ENCODE peak calls at places on chromosome X, in seven cellular contexts. N, W, J, I, D, F and C are unnamed samples.

GRCh38 chrX:53859890-53860289 is 173.4 kb upstream of the HUWE1 start:
- DNase-seq in N (no peak), W (no peak), J (no peak), I (peak; percentile 5), D (no peak), F (no peak), C (no peak)

GRCh38 chrX:20019672-20020365 is 29.0 kb upstream of the BCLAF3 start:
- DNase-seq in N (no peak), W (no peak), J (no peak), I (no peak), D (no peak), F (no peak), C (no peak)

GRCh38 chrX:78066110-78066509 is 37.9 kb upstream of the PGK1 start:
- DNase-seq in N (no peak), W (no peak), J (no peak), I (no peak), D (no peak), F (no peak), C (no peak)

GRCh38 chrX:46208225-46208854 is 336.9 kb downstream of the ZNF674 start:
- DNase-seq in N (no peak), W (peak; percentile 20), J (no peak), I (no peak), D (peak; percentile 26), F (no peak), C (no peak)

GRCh38 chrX:131783555-131784338 is 239.4 kb upstream of the STK26 start:
- DNase-seq in N (peak; percentile 52), W (peak; percentile 75), J (no peak), I (no peak), D (no peak), F (peak; percentile 92), C (no peak)

GRCh38 chrX:45322382-45322781 is 121.7 kb upstream of the DIPK2B start:
- DNase-seq in N (no peak), W (peak; percentile 71), J (no peak), I (peak; percentile 61), D (peak; percentile 26), F (peak; percentile 70), C (peak; percentile 1)

GRCh38 chrX:100413231-100413630 is 3.2 kb upstream of the PCDH19 start:
- DNase-seq in N (peak; percentile 24), W (peak; percentile 13), J (no peak), I (peak; percentile 80), D (peak; percentile 30), F (peak; percentile 56), C (peak; percentile 65)

GRCh38 chrX:116198810-116199209 is 28.3 kb downstream of the AGTR2 start:
- DNase-seq in N (no peak), W (no peak), J (no peak), I (peak; percentile 22), D (no peak), F (no peak), C (no peak)

GRCh38 chrX:13647709-13648212 is 5.2 kb upstream of the TCEANC start:
- DNase-seq in N (peak; percentile 48), W (no peak), J (peak; percentile 47), I (no peak), D (peak; percentile 2), F (peak; percentile 86), C (no peak)

GRCh38 chrX:53224860-53225797 is at the start of gene KDM5C:
- DNase-seq in N (peak; percentile 95), W (peak; percentile 72), J (peak; percentile 88), I (peak; percentile 89), D (peak; percentile 87), F (peak; percentile 96), C (peak; percentile 85)

GRCh38 chrX:65874110-65874509 is 165.8 kb downstream of the VSIG4 start:
- DNase-seq in N (no peak), W (no peak), J (no peak), I (no peak), D (no peak), F (no peak), C (no peak)

GRCh38 chrX:41014776-41015175 is 70.5 kb upstream of the USP9X start:
- DNase-seq in N (no peak), W (no peak), J (no peak), I (no peak), D (peak; percentile 35), F (no peak), C (no peak)

GRCh38 chrX:25650216-25650615 is 487.9 kb upstream of the MAGEB18 start:
- DNase-seq in N (no peak), W (no peak), J (no peak), I (no peak), D (peak; percentile 0), F (no peak), C (no peak)

GRCh38 chrX:70479197-70479969 is 34.7 kb downstream of the DLG3 start:
- DNase-seq in N (no peak), W (peak; percentile 44), J (no peak), I (no peak), D (peak; percentile 30), F (no peak), C (no peak)

GRCh38 chrX:107574054-107574683 is 54.1 kb upstream of the PRPS1 start:
- DNase-seq in N (no peak), W (no peak), J (no peak), I (no peak), D (peak; percentile 23), F (no peak), C (no peak)

GRCh38 chrX:1452497-1453389 is at the start of gene ASMTL:
- DNase-seq in N (peak; percentile 99), W (peak; percentile 96), J (peak; percentile 100), I (peak; percentile 99), D (peak; percentile 95), F (peak; percentile 100), C (peak; percentile 100)

DNA sequence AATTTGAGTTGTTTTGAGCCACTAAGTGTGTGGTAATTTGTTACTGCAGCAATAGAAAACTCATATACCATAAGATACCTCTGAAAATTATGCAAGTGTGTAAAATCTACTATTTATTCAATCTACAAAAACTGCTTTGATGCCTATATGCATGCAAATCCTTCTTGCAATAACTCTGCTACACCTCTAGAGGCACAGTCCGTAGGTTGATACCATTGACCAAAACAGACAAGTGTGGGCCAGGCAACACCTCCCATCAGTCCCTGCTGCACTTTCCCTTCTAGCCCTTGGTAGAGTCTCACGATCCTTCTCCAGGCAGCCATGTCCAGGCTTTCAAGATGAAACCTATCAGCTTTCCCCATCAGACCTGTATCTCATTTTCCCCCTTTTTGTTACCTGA is 48.8 kb upstream of the FAM9A start:
- DNase-seq in N (no peak), W (no peak), J (no peak), I (peak; percentile 16), D (no peak), F (no peak), C (no peak)
- TF ChIP-seq CTCF in N (no peak), W (peak; percentile 5), J (peak; percentile 7), I (no peak), D (no peak), F (no peak), C (no peak)

DNA sequence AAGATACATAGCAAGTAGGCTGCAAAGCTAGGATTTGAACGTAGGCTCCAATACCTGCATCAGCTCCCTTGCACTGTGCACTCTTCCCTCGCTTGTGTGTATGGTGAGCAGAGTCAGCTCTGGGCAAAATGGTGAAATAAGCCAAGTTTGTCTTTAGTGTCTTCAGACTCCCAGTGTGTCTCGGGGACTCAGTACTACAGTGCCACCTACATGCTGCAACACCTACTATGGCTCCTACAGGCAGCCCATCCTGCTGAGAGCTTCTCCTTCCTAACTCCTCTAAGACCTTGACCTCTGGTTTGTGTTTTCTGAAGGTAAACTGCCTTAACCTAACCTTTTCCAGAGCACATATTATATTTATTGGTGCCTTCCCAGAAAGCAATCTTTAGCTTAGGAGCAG is 42.5 kb downstream of the RTL9 start:
- DNase-seq in N (no peak), W (no peak), J (no peak), I (no peak), D (no peak), F (no peak), C (no peak)
- TF ChIP-seq CTCF in N (no peak), W (no peak), J (no peak), I (no peak), D (no peak), F (no peak), C (no peak)

DNA sequence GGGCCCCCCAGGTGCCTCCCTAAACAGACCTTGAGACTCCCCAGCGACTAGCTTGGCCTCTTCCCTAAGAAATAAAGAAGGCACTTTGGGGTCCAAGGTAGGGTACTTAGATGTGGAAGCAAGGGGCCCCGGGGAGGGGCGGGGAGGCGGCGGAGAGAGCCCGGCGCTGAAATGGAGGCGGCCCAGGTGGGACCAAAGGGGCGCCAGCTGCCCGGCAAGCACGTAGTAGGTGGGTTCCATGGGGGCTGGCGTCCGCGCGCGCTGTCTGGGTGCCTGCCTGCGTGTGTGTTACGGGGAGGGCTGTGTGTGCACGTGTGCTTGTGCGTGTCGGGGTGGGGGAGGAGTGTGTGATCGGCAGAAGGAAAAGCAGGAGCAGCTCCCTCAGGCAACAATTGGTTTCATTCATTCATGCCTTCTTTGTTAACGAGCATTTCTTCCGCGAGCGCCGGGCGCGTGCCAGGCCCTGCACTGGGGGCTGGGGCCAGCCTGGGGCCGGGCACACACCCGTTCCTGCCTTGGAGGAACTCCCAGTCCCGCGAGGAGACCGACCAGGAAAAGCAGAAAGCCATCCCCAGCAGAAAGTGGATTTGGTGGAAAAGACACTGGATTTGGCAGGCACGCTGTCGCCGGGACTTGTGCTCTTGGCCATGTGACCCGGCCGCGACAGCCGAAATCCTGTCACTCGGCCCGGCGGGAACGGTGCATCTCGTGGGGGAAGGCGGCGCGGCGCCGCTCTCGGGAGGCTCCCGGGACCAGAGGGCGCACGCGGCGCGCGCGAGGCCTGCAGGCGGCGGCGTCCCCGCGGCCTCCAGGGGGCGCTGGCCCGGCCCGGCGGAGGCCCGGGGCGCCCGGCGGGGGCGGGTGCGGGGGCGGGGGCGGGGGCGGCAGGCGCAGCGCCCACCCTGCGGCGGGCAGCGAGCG is 3.3 kb upstream of the DUSP9 start:
- DNase-seq in N (no peak), W (no peak), J (peak; percentile 40), I (peak; percentile 22), D (no peak), F (no peak), C (peak; percentile 56)
- TF ChIP-seq CTCF in N (peak; percentile 19), W (no peak), J (peak; percentile 7), I (no peak), D (peak; percentile 9), F (no peak), C (no peak)

DNA sequence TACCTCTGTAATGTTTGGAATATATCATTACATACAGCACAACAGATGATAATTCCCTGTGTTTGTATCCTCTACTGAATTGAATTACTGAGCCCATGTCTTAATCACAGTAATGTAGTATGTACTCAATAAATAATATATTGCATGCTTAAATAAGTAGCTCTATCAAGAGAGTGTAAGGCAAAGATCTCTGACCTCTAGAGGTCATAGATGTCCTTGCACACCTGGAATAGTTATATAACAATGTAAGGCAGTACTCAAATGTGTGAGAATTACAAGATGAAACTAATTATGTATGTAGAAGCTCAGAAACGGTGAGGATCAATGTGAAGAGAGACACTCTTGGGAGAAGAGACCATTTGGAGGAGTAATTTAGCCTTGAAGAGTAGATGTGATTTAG is 14.3 kb upstream of the GCNA start:
- DNase-seq in N (no peak), W (no peak), J (no peak), I (no peak), D (no peak), F (no peak), C (no peak)
- TF ChIP-seq CTCF in N (no peak), W (no peak), J (peak; percentile 20), I (peak; percentile 10), D (no peak), F (no peak), C (no peak)

DNA sequence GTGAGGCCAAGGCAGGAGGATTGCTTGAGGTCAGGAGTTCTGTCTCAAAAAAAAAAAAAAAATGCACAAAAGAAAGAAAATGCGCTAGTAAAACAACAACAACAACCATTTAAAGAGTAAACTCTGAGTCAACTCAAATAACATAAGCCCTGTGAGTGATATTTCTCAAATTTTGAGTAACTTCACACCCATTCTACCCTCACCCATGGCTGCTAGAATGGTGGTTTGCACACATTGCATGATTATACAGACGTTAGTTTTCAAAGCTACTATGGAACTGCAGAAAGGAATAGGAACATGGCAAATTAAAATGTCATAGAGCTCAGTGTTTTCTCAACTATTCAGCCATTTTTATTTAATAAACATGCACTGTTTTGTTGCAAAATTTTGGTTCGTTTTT is 145.9 kb downstream of the OPHN1 start:
- DNase-seq in N (no peak), W (no peak), J (no peak), I (no peak), D (no peak), F (no peak), C (no peak)
- TF ChIP-seq CTCF in N (no peak), W (no peak), J (no peak), I (no peak), D (no peak), F (no peak), C (no peak)